ENCODE peak calls at places on chromosomes 11 and 22, in four cellular contexts. R, D, U and G are unnamed samples.

GRCh38 chr22:33925194-33925593 is 4.9 kb upstream of the LARGE1 start:
- DNase-seq in D (no peak), U (no peak), R (no peak), G (no peak)

GRCh38 chr11:14852571-14853177 is 39.4 kb downstream of the CYP2R1 start:
- DNase-seq in R (no peak), D (no peak), U (no peak), G (no peak)

GRCh38 chr22:49570032-49570848 is 257.4 kb downstream of the BRD1 start:
- DNase-seq in R (no peak), U (no peak), D (no peak), G (peak; percentile 44)

GRCh38 chr11:23310276-23310675 is 450.0 kb upstream of the CCDC179 start:
- DNase-seq in D (no peak), R (no peak), U (no peak), G (no peak)

GRCh38 chr11:132874638-132875037 is 657.7 kb downstream of the OPCML start:
- DNase-seq in U (no peak), R (no peak), D (no peak), G (no peak)

GRCh38 chr11:122215244-122215992 is 99.4 kb upstream of the BLID start:
- DNase-seq in D (no peak), R (peak; percentile 37), U (peak; percentile 29), G (peak; percentile 68)

GRCh38 chr22:23179381-23180294 is 671 bp upstream of the BCR start:
- DNase-seq in D (no peak), U (no peak), R (no peak), G (no peak)

GRCh38 chr11:44484211-44484610 is 81.3 kb upstream of the CD82 start:
- DNase-seq in U (peak; percentile 16), R (peak; percentile 47), D (no peak), G (no peak)

GRCh38 chr11:95088946-95089619 is 563 bp upstream of the ENDOD1 start:
- DNase-seq in D (no peak), U (no peak), R (no peak), G (no peak)

GRCh38 chr11:32168924-32169323 is 78.0 kb downstream of the RCN1 start:
- DNase-seq in D (no peak), R (no peak), U (no peak), G (no peak)

GRCh38 chr11:43905788-43906187 is 25.2 kb downstream of the ALKBH3 start:
- DNase-seq in D (no peak), R (no peak), U (no peak), G (no peak)

GRCh38 chr11:35618497-35619029 is 303 bp downstream of the FJX1 start:
- DNase-seq in U (no peak), R (peak; percentile 68), D (no peak), G (no peak)

GRCh38 chr11:3613998-3614741 is 27.6 kb downstream of the ART5 start:
- DNase-seq in D (no peak), R (no peak), U (no peak), G (no peak)

GRCh38 chr11:41201156-41201555 is 258.3 kb downstream of the LRRC4C start:
- DNase-seq in U (peak; percentile 21), R (peak; percentile 6), D (no peak), G (peak; percentile 78)

GRCh38 chr22:44724416-44724815 is 22.4 kb downstream of the PRR5 start:
- DNase-seq in R (no peak), U (no peak), D (no peak), G (no peak)

GRCh38 chr11:18726040-18726439 is at the start of gene IGSF22:
- DNase-seq in R (peak; percentile 22), D (no peak), U (no peak), G (peak; percentile 59)

GRCh38 chr11:126502159-126502558 is 146.7 kb downstream of the ST3GAL4 start:
- DNase-seq in U (no peak), R (no peak), D (no peak), G (no peak)

GRCh38 chr11:12377106-12377823 is at the start of gene PARVA:
- DNase-seq in R (no peak), U (peak; percentile 50), D (no peak), G (peak; percentile 86)

GRCh38 chr11:107612445-107612844 is 21.5 kb downstream of the ELMOD1 start:
- DNase-seq in D (no peak), U (no peak), R (no peak), G (no peak)

GRCh38 chr11:64842366-64842759 is 2.1 kb downstream of the CDC42BPG start:
- DNase-seq in U (no peak), R (no peak), D (no peak), G (no peak)

GRCh38 chr11:103800406-103801114 is 235.9 kb upstream of the DDI1 start:
- DNase-seq in U (no peak), D (no peak), R (no peak), G (no peak)

DNA sequence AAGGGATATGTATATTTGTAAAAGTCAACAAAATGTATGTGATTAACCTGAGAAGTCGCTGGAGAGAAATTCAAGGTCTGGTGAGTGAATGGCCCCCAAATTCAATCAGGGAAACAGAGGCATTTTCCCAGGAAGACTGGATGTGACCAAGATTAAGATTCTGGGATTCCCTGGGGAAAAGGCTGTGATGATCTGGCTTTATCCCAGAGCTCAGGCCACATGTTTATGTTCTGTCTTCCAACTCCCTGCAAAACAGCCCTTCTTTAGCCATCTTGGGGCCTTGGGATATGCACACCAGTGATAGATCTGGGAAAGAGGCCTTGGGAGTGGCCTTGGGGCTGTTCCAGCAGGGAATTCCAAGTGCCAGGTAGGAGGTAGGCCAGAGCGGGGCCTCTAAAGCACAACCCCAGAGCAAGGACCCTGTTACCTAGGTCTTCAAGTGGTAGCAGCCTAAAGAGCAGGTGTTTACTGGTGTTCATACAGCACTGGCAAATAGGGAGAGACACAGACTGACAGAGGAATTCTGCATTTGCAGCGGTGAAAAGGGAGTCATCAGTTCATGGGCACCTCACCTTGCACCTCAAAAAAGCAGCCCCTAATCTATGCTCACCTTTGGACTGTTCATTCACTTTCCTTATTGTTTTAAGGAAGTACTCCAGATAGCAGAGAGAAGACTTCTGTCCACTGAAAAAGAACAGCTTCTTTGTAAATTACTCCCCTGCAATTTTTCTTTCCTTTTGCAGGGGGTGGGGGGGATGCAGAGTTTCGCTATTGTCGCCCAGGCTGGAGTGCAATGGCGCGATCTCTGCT is 312.4 kb downstream of the BUD13 start:
- DNase-seq in D (no peak), R (no peak), U (no peak), G (no peak)
- TF ChIP-seq BRCA1 in D (no peak), R (no peak), U (no peak), G (no peak)

GRCh38 chr11:105144887-105145286 is 5.3 kb upstream of the CARD18 start:
- DNase-seq in R (no peak), U (peak; percentile 62), D (no peak), G (no peak)
- TF ChIP-seq BRCA1 in R (no peak), U (no peak), D (no peak), G (no peak)

GRCh38 chr11:58625086-58625485 is 2.6 kb downstream of the CNTF start:
- DNase-seq in R (no peak), D (no peak), U (no peak), G (no peak)

GRCh38 chr11:58628446-58628845 is 6.0 kb downstream of the CNTF start:
- DNase-seq in R (no peak), U (no peak), D (no peak), G (no peak)

GRCh38 chr11:58626915-58627483 is 4.5 kb downstream of the CNTF start:
- DNase-seq in U (no peak), D (no peak), R (no peak), G (no peak)

GRCh38 chr11:58622344-58622743 is at the start of gene CNTF:
- DNase-seq in D (no peak), U (no peak), R (no peak), G (no peak)

DNA sequence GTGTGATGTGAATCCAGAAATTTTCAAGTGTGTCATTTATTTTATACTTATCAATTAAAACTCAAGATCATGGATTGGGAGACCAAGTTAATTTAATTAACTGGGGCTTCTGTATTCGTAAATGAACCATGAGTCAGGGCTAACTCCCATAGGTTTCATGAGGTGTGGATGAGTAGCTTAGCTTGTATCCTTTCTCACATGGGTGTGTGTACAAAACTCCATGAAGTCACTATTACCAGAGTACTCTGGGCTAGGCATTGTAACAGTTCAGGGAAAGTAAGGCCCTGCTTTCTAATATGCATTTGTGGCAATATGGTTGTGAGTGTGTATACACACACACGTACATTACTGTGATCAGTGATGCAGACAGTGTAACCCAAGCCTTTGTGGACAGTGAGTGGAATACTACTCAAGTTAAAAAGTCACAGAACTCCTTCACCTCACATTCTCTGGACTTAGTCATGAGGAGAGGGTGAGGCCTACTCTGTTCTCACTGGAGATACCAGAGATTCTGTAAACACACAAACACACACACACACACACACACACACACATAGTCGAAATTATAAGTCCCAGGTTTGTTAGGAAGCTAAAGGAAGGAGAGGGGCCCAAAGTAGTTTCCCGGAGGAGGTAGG is 3.5 kb downstream of the CNTF start:
- DNase-seq in R (no peak), D (no peak), U (no peak), G (no peak)
- TF ChIP-seq BRCA1 in R (no peak), D (no peak), U (no peak), G (no peak)

DNA sequence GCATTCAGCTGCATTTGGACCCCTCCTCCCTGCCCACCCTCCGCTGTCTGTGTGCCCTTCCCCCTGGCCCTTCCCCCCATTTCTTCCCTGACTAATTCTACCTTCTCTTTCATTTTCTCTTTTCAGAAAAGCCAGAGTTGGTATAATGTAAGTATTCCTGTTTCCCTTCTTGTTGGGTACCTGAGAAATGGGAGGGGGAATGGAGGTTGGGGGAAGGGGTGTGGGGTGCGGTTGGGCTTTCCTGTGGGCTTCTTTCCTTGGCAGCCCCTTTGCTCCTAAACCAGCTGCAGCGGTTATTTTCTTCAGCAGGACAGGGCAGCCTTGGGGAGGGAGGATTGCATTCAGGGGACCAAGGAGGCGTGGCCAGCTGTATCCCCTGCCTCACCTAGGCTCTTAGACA is 70.2 kb downstream of the SCN3B start:
- DNase-seq in D (no peak), U (no peak), R (no peak), G (no peak)
- TF ChIP-seq BRCA1 in D (no peak), U (no peak), R (no peak), G (no peak)

DNA sequence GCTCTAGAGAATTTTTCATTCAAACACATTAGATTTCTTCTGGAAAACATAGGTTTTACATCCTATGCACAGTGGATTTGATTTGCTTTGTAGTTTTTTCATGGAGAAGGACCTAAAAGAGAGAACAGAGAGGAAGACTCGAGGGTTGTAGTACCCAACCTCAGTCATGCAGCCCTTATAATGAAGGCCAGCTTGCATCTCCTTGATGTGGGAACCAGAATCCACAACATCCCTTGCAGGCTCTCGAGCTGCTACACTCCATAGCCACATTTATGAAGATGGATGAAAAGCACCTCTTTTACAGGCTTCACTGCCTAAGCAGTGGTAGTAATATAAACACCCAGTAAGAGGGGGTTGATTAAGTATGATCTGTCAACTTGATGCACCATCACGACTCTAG is 9.5 kb upstream of the OR5B12 start:
- DNase-seq in R (no peak), U (no peak), D (no peak), G (no peak)
- TF ChIP-seq BRCA1 in R (no peak), U (no peak), D (no peak), G (no peak)

GRCh38 chr11:46541593-46542371 is 52.0 kb downstream of the AMBRA1 start:
- DNase-seq in R (peak; percentile 82), D (no peak), U (no peak), G (no peak)
- TF ChIP-seq BRCA1 in R (no peak), D (no peak), U (no peak), G (no peak)

GRCh38 chr11:113085446-113085845 is 124.2 kb downstream of the NCAM1 start:
- DNase-seq in D (no peak), R (no peak), U (no peak), G (no peak)

GRCh38 chr11:113087716-113088115 is 126.5 kb downstream of the NCAM1 start:
- DNase-seq in U (no peak), R (no peak), D (no peak), G (peak; percentile 41)

GRCh38 chr11:113082501-113082900 is 121.3 kb downstream of the NCAM1 start:
- DNase-seq in D (no peak), U (no peak), R (no peak), G (no peak)

GRCh38 chr11:113083571-113083970 is 122.4 kb downstream of the NCAM1 start:
- DNase-seq in R (no peak), D (no peak), U (no peak), G (no peak)

GRCh38 chr11:113084297-113084696 is 123.1 kb downstream of the NCAM1 start:
- DNase-seq in D (no peak), R (no peak), U (no peak), G (no peak)
- TF ChIP-seq BRCA1 in D (no peak), R (no peak), U (no peak), G (no peak)